ENCODE peak calls at places on chromosomes 6 and 20, in seven cellular contexts. H, P, S, X, U, T and E are unnamed samples.

GRCh38 chr6:33384581-33385020 is 7.0 kb upstream of the KIFC1 start:
- DNase-seq in H (no peak), P (no peak), S (no peak), X (no peak), U (no peak), T (no peak), E (no peak)

GRCh38 chr6:90285611-90286381 is 10.8 kb downstream of the BACH2 start:
- DNase-seq in H (peak; percentile 24), P (peak; percentile 94), S (peak; percentile 40), X (peak; percentile 69), U (peak; percentile 90), T (peak; percentile 90), E (peak; percentile 53)

GRCh38 chr6:26224940-26225847 is 138.0 kb downstream of the HFE start:
- DNase-seq in H (no peak), P (no peak), S (peak; percentile 57), X (no peak), U (peak; percentile 95), T (no peak), E (no peak)

GRCh38 chr6:51468704-51469103 is 618.7 kb downstream of the PKHD1 start:
- DNase-seq in H (no peak), P (no peak), S (no peak), X (no peak), U (no peak), T (no peak), E (no peak)

GRCh38 chr20:55194947-55195346 is 719.6 kb downstream of the DOK5 start:
- DNase-seq in H (no peak), P (no peak), S (no peak), X (no peak), U (no peak), T (no peak), E (no peak)

GRCh38 chr20:51534764-51535386 is 7.6 kb downstream of the NFATC2 start:
- DNase-seq in H (no peak), P (no peak), S (no peak), X (no peak), U (no peak), T (no peak), E (no peak)

GRCh38 chr20:25643735-25644134 is 19.9 kb upstream of the NANP start:
- DNase-seq in H (no peak), P (no peak), S (no peak), X (no peak), U (no peak), T (no peak), E (no peak)

GRCh38 chr20:24634855-24635254 is 165.4 kb downstream of the SYNDIG1 start:
- DNase-seq in H (no peak), P (no peak), S (no peak), X (peak; percentile 73), U (peak; percentile 64), T (no peak), E (no peak)

GRCh38 chr6:7468382-7469081 is 72.9 kb upstream of the DSP start:
- DNase-seq in H (no peak), P (peak; percentile 86), S (no peak), X (peak; percentile 48), U (peak; percentile 31), T (no peak), E (no peak)

GRCh38 chr6:127879685-127880084 is 21.2 kb downstream of the THEMIS start:
- DNase-seq in H (no peak), P (peak; percentile 16), S (no peak), X (no peak), U (no peak), T (peak; percentile 67), E (no peak)

GRCh38 chr20:33131949-33132822 is 35.8 kb upstream of the BPIFA2 start:
- DNase-seq in H (no peak), P (no peak), S (no peak), X (no peak), U (no peak), T (no peak), E (no peak)

DNA sequence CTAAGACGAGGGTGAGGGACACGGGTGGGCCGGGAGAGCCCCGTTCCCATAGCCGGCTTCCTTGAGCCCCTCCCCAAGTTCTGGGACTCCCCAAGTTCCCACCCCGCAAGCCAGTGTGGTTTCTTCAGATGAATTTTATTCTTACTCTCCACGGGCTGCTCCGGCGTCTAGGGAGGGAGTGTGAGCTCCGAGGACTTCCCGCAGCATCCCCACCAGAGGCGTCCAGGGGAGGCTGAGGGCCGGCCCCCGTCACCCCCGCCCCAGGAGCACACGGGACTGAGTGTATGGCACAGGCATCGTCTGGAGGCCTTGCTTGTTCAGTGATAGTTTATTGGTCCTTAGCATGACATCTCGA is 10.0 kb upstream of the SLC4A11 start:
- DNase-seq in H (no peak), P (no peak), S (no peak), X (no peak), U (no peak), T (no peak), E (no peak)
- H3K4me3 ChIP-seq in H (no peak overlapping the region), P (no peak overlapping the region), S (no peak overlapping the region), X (no peak overlapping the region), U (no peak overlapping the region), T (no peak overlapping the region), E (no peak overlapping the region)

DNA sequence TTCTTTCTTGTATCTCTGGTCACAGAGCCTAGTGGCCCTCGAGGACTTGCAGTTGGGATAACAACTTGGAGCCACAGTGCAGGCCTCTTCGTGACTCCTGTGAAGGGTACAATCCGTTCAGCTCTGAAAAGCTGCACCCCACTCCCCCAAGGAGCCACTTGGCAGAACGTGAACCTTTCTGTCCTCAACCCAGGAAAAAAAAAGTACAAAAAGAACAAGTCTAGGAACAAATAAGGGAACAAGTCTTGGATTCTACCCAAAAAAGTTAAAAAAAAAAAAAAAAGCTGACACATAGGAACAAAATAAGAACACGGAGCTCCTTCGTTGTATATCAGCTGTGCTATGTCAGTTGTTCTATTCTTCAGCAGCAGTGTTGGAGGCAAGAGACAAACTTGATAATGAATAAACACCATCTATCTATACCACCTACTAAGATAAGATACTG is 77.9 kb upstream of the TULP1 start:
- DNase-seq in H (no peak), P (peak; percentile 52), S (peak; percentile 52), X (no peak), U (no peak), T (no peak), E (no peak)
- H3K36me3 ChIP-seq in H (peaks cover 32% of the 10 kb centered on the region), P (peaks cover 26% of the 10 kb centered on the region), S (peaks cover 5% of the 10 kb centered on the region), X (no peaks in the 10 kb centered on the region), U (no peaks in the 10 kb centered on the region), T (peaks cover 4% of the 10 kb centered on the region), E (peaks cover 27% of the 10 kb centered on the region)

DNA sequence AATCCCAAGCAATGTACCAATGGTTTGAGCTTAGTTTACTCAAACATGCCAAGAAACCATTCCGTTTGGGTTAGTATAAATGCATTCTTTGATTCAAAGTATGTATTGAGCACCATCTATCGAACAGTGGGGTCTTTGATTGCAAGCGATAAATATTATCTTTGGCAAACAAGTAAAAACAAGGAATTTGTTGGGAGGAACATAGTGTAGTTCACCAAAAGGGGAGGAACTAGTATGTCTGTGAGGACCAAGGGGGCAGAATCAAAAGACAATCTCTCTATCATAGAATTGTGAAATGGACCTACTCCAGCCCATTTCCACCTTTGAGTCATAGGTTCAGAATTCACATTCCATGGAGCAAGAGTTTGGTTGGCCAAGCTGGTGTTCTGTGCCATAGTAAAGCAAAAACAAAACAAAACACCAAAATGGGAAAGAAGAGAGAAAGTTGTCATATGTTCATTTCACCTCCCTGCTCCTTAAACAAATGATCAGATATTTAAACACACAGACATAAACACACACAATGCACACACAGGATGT is 266.0 kb downstream of the TSHZ2 start:
- DNase-seq in H (no peak), P (no peak), S (no peak), X (no peak), U (no peak), T (no peak), E (no peak)
- H3K4me3 ChIP-seq in H (no peak overlapping the region), P (no peak overlapping the region), S (no peak overlapping the region), X (no peak overlapping the region), U (no peak overlapping the region), T (no peak overlapping the region), E (no peak overlapping the region)

DNA sequence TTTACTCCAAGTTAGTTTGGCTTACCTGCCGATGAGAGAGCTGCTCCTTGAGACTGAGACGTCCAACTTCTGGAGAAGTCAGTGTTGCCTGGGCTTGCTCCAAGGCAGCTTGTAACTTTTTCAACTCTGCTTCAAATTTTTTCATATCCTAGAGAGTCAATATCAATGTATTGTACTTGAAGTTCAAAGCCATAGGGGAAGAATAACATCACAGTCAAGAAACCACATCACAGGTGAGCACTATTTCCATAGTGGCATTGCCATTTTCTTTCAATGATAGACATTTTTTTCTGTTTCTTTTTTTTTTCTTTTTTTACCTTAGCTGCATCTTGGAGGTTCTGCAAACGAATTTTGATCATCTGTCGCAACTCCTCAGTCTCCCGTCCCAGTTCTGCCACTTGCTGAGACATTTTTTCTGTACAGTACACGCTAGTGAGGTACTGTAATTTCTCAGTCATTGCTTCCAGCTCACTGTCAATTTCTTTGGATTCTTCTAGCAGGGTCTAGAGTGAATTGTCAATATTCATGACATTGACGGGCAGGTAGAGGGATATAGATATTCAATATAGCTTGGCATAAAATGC is 326.7 kb downstream of the SYNE1 start:
- DNase-seq in H (no peak), P (no peak), S (no peak), X (no peak), U (no peak), T (no peak), E (no peak)
- H3K36me3 ChIP-seq in H (no peaks in the 10 kb centered on the region), P (peaks cover 76% of the 10 kb centered on the region), S (no peaks in the 10 kb centered on the region), X (no peaks in the 10 kb centered on the region), U (no peaks in the 10 kb centered on the region), T (peaks cover 11% of the 10 kb centered on the region), E (no peaks in the 10 kb centered on the region)

DNA sequence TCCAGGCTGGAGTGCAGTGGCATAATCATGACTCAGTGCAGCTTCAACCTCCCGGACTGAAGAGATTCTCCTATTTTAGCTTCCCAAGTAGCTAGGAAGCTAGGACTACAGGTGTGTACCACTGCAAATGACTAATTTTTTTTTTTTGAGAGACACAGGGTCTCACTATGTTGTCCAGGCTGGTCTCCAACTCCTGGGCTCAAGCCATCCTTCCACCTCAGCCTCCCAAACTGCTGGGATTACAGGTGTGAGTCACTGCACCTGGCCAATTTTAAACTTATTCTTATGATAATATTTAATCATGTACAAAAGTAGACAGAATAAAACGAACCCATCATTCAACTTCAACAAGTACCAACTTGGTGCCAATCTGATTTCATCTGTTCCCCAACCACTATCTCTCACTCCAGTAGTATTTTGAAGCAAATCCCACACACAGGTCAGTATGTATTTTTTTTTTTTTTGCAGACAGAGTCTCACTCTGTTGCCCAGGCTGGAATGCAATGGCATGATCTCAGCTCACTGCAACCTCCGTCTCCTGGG is 32.5 kb downstream of the BCL2L1 start:
- DNase-seq in H (no peak), P (no peak), S (no peak), X (no peak), U (no peak), T (no peak), E (no peak)
- H3K4me3 ChIP-seq in H (no peak overlapping the region), P (no peak overlapping the region), S (no peak overlapping the region), X (no peak overlapping the region), U (no peak overlapping the region), T (no peak overlapping the region), E (no peak overlapping the region)